ENCODE peak calls at places on chromosomes 13 and 19, in four cellular contexts. S is T47D; J is stimulated activated CD4-positive, alpha-beta T cell treated with anti-CD3 and anti-CD28 coated beads, Interleukin-15, amount 100 ng/mL, for 1 hour; L is CD8-positive, alpha-beta memory T cell. G is an unnamed sample.

GRCh38 chr19:8308891-8309291 is 733 bp upstream of the CD320 start:
- DNase-seq in S (no peak), J (no peak), L (peak; percentile 9), G (peak; percentile 33)

GRCh38 chr19:4473011-4473410 is 914 bp downstream of the HDGFL2 start:
- DNase-seq in S (no peak), J (no peak), L (no peak), G (no peak)

GRCh38 chr13:90360785-90361184 is 986.7 kb upstream of the MIR17HG start:
- DNase-seq in J (no peak), S (no peak), L (no peak), G (no peak)

GRCh38 chr19:14147797-14148605 is 11.6 kb upstream of the ASF1B start:
- DNase-seq in L (peak; percentile 56), J (peak; percentile 38), S (peak; percentile 73), G (peak; percentile 64)

GRCh38 chr13:37870895-37871550 is 1.5 kb upstream of the TRPC4 start:
- DNase-seq in J (no peak), S (no peak), L (no peak), G (no peak)

GRCh38 chr13:112897956-112898785 is 70.8 kb upstream of the MCF2L start:
- DNase-seq in S (no peak), L (no peak), J (no peak), G (peak; percentile 46)

GRCh38 chr13:113091211-113091771 is 14.3 kb upstream of the F7 start:
- DNase-seq in L (peak; percentile 38), J (no peak), S (no peak), G (no peak)

GRCh38 chr19:38877781-38878574 is at the start of gene RINL:
- DNase-seq in J (peak; percentile 50), L (peak; percentile 82), S (no peak), G (no peak)

GRCh38 chr19:47848871-47849473 is 10.1 kb upstream of the TPRX2 start:
- DNase-seq in S (no peak), J (peak; percentile 20), L (no peak), G (no peak)

GRCh38 chr19:11942843-11943108 is 17.9 kb downstream of the ZNF700 start:
- DNase-seq in J (no peak), L (no peak), S (no peak), G (no peak)

GRCh38 chr19:33512580-33513137 is 8.9 kb downstream of the PEPD start:
- DNase-seq in L (no peak), J (no peak), S (no peak), G (no peak)

GRCh38 chr13:46143239-46143701 is 38.4 kb upstream of the CPB2 start:
- DNase-seq in J (no peak), L (no peak), S (no peak), G (no peak)

GRCh38 chr13:51934461-51935087 is 72.8 kb downstream of the CCDC70 start:
- DNase-seq in L (no peak), J (no peak), S (no peak), G (no peak)

GRCh38 chr19:46753420-46754155 is 7.3 kb upstream of the STRN4 start:
- DNase-seq in L (peak; percentile 76), S (no peak), J (peak; percentile 48), G (no peak)

GRCh38 chr13:50654341-50654740 is 189.2 kb downstream of the DLEU7 start:
- DNase-seq in J (no peak), L (no peak), S (no peak), G (no peak)

GRCh38 chr13:27117158-27117557 is 54.5 kb downstream of the USP12 start:
- DNase-seq in J (no peak), S (no peak), L (no peak), G (no peak)

GRCh38 chr19:36054733-36055686 is at the start of gene WDR62:
- DNase-seq in J (peak; percentile 94), S (peak; percentile 92), L (peak; percentile 95), G (peak; percentile 93)

GRCh38 chr19:1690570-1691307 is 38.3 kb upstream of the TCF3 start:
- DNase-seq in L (peak; percentile 62), J (peak; percentile 27), S (peak; percentile 63), G (no peak)

GRCh38 chr13:41059896-41060722 is 1.2 kb upstream of the WBP4 start:
- DNase-seq in L (peak; percentile 77), J (peak; percentile 64), S (peak; percentile 8), G (peak; percentile 76)

GRCh38 chr19:44741841-44742352 is 6.6 kb upstream of the BCL3 start:
- DNase-seq in S (no peak), L (no peak), J (no peak), G (peak; percentile 97)

GRCh38 chr19:3324405-3324856 is 42.0 kb upstream of the NFIC start:
- DNase-seq in S (no peak), L (peak; percentile 79), J (peak; percentile 73), G (no peak)

GRCh38 chr13:77316430-77316829 is 10.5 kb downstream of the MYCBP2 start:
- DNase-seq in L (no peak), J (no peak), S (no peak), G (no peak)

GRCh38 chr13:85230754-85231153 is 568.5 kb downstream of the SLITRK6 start:
- DNase-seq in J (no peak), L (no peak), S (no peak), G (no peak)

GRCh38 chr13:47455581-47455980 is 545.5 kb downstream of the SUCLA2 start:
- DNase-seq in J (no peak), L (no peak), S (no peak), G (no peak)

GRCh38 chr19:3145909-3146676 is 10.3 kb downstream of the GNA15 start:
- DNase-seq in L (no peak), J (no peak), S (no peak), G (no peak)

GRCh38 chr13:105097501-105097900 is 1438.0 kb downstream of the EFNB2 start:
- DNase-seq in J (no peak), S (no peak), L (no peak), G (no peak)

GRCh38 chr13:108974686-108975085 is 345.3 kb downstream of the MYO16 start:
- DNase-seq in J (no peak), S (no peak), L (no peak), G (no peak)

GRCh38 chr19:48480151-48480475 is 10.9 kb downstream of the CYTH2 start:
- DNase-seq in L (no peak), J (peak; percentile 33), S (no peak), G (no peak)

GRCh38 chr13:47798906-47799305 is 202.2 kb downstream of the SUCLA2 start:
- DNase-seq in L (no peak), J (no peak), S (no peak), G (no peak)

GRCh38 chr13:112918746-112919145 is 50.3 kb upstream of the MCF2L start:
- DNase-seq in S (no peak), J (no peak), L (no peak), G (no peak)

GRCh38 chr19:7224995-7225394 is 69.2 kb downstream of the INSR start:
- DNase-seq in L (no peak), S (no peak), J (no peak), G (no peak)

GRCh38 chr19:40605201-40605971 is 4.2 kb downstream of the LTBP4 start:
- DNase-seq in S (peak; percentile 89), L (peak; percentile 89), J (peak; percentile 62), G (peak; percentile 83)

GRCh38 chr19:3268326-3268725 is 43.9 kb downstream of the CELF5 start:
- DNase-seq in L (no peak), J (no peak), S (no peak), G (no peak)

GRCh38 chr19:18590273-18591272 is 2.0 kb downstream of the REX1BD start:
- DNase-seq in S (no peak), J (no peak), L (peak; percentile 47), G (no peak)

G was measured in breast epithelium.